ENCODE peak calls at places on chromosomes 13 and 19, in five cellular contexts. L is Peyer's patch, H is GM23338, Z is mucosa of descending colon, Y is skeletal muscle cell. C is an unnamed sample.
A peak's percentile ranks its signal among the peaks of the same experiment; 100 is the strongest.

GRCh38 chr19:2254052-2254872 is 2.0 kb downstream of the JSRP1 start:
- DNase-seq in L (no peak), H (peak; percentile 89), Z (no peak), Y (no peak), C (no peak)

GRCh38 chr13:75480691-75481175 is 1.2 kb downstream of the TBC1D4 start:
- DNase-seq in L (no peak), H (peak; percentile 84), Z (peak; percentile 77), Y (no peak), C (peak; percentile 72)

GRCh38 chr19:3270908-3271307 is 46.4 kb downstream of the CELF5 start:
- DNase-seq in L (no peak), H (peak; percentile 96), Z (no peak), Y (no peak), C (no peak)

GRCh38 chr13:71619096-71619495 is 247.9 kb downstream of the DACH1 start:
- DNase-seq in L (no peak), H (no peak), Z (no peak), Y (no peak), C (no peak)

GRCh38 chr13:46982856-46983582 is 86.2 kb upstream of the HTR2A start:
- DNase-seq in L (peak; percentile 73), H (no peak), Z (no peak), Y (no peak), C (no peak)

GRCh38 chr19:40718774-40719391 is 2.0 kb downstream of the ITPKC start:
- DNase-seq in L (peak; percentile 34), H (peak; percentile 54), Z (peak; percentile 94), Y (no peak), C (peak; percentile 94)

GRCh38 chr13:53782400-53783030 is 753.9 kb downstream of the OLFM4 start:
- DNase-seq in L (no peak), H (peak; percentile 84), Z (no peak), Y (peak; percentile 6), C (no peak)

GRCh38 chr13:41596190-41596589 is 138.8 kb downstream of the RGCC start:
- DNase-seq in L (no peak), H (no peak), Z (no peak), Y (no peak), C (no peak)

GRCh38 chr13:21435710-21436151 is 23.4 kb downstream of the ZDHHC20 start:
- DNase-seq in L (peak; percentile 57), H (no peak), Z (peak; percentile 61), Y (peak; percentile 45), C (peak; percentile 55)

GRCh38 chr13:102799544-102800144 is 725 bp downstream of the BIVM start:
- DNase-seq in L (no peak), H (peak; percentile 21), Z (peak; percentile 61), Y (no peak), C (peak; percentile 71)

GRCh38 chr19:4061178-4061682 is 5.5 kb downstream of the ZBTB7A start:
- DNase-seq in L (peak; percentile 68), H (peak; percentile 60), Z (peak; percentile 96), Y (no peak), C (peak; percentile 97)

GRCh38 chr19:33704271-33704670 is 82.5 kb downstream of the CHST8 start:
- DNase-seq in L (no peak), H (no peak), Z (peak; percentile 11), Y (no peak), C (no peak)

GRCh38 chr19:50906217-50906616 is 5.0 kb downstream of the KLK4 start:
- DNase-seq in L (no peak), H (peak; percentile 93), Z (no peak), Y (no peak), C (no peak)

GRCh38 chr13:69857188-69857821 is 250.3 kb upstream of the ATXN8OS start:
- DNase-seq in L (no peak), H (peak; percentile 82), Z (no peak), Y (no peak), C (no peak)

GRCh38 chr13:109646423-109646822 is 140.0 kb downstream of the IRS2 start:
- DNase-seq in L (no peak), H (no peak), Z (no peak), Y (no peak), C (no peak)

GRCh38 chr19:37909661-37910199 is 2.7 kb downstream of the SIPA1L3 start:
- DNase-seq in L (no peak), H (no peak), Z (no peak), Y (no peak), C (no peak)

GRCh38 chr19:54095136-54095858 is 5.3 kb downstream of the OSCAR start:
- DNase-seq in L (no peak), H (no peak), Z (peak; percentile 54), Y (no peak), C (no peak)

GRCh38 chr19:18349524-18350128 is 9.2 kb downstream of the PGPEP1 start:
- DNase-seq in L (peak; percentile 44), H (peak; percentile 79), Z (no peak), Y (no peak), C (no peak)